ENCODE peak calls at places on chromosome 5, in four cellular contexts. C is fibroblast of pulmonary artery, E is cardiac muscle cell, O is foreskin fibroblast. X is an unnamed sample.

GRCh38 chr5:6554812-6555211 is 78.0 kb downstream of the NSUN2 start:
- DNase-seq in C (no peak), O (no peak), E (no peak), X (no peak)

GRCh38 chr5:3339798-3340115 is 255.9 kb upstream of the IRX1 start:
- DNase-seq in C (no peak), E (no peak), O (no peak), X (no peak)

GRCh38 chr5:37774912-37775483 is 64.8 kb downstream of the GDNF start:
- DNase-seq in E (no peak), O (peak), C (no peak), X (peak)

GRCh38 chr5:175696139-175696854 is 38.4 kb downstream of the HRH2 start:
- DNase-seq in C (peak), E (peak), O (no peak), X (no peak)

GRCh38 chr5:154386952-154387629 is 58.7 kb upstream of the SAP30L start:
- DNase-seq in E (no peak), O (no peak), C (no peak), X (no peak)

GRCh38 chr5:140225396-140225795 is 50.4 kb downstream of the CYSTM1 start:
- DNase-seq in O (peak), E (no peak), C (no peak), X (no peak)

GRCh38 chr5:174204914-174205313 is 159.4 kb downstream of the NSG2 start:
- DNase-seq in E (peak), C (no peak), O (no peak), X (no peak)

GRCh38 chr5:123490974-123491373 is 21.0 kb upstream of the CSNK1G3 start:
- DNase-seq in C (no peak), O (no peak), E (no peak), X (no peak)

GRCh38 chr5:141411575-141411974 is 1.2 kb upstream of the PCDHGA10 start:
- DNase-seq in E (no peak), C (no peak), O (no peak), X (no peak)

GRCh38 chr5:167378894-167379723 is 912.3 kb upstream of the WWC1 start:
- DNase-seq in E (no peak), C (no peak), O (no peak), X (no peak)

GRCh38 chr5:119512277-119512676 is 60.0 kb downstream of the HSD17B4 start:
- DNase-seq in O (no peak), E (no peak), C (no peak), X (no peak)

GRCh38 chr5:119515192-119515591 is 62.9 kb downstream of the HSD17B4 start:
- DNase-seq in C (peak), E (no peak), O (peak), X (peak)
- H3K4me3 ChIP-seq in C (no peak), E (no peak), O (no peak), X (no peak)

GRCh38 chr5:151665584-151665982 is 21.1 kb downstream of the SPARC start:
- DNase-seq in O (peak), C (no peak), E (no peak), X (no peak)

GRCh38 chr5:151670074-151670686 is 16.5 kb downstream of the SPARC start:
- DNase-seq in C (peak), E (no peak), O (peak), X (peak)

GRCh38 chr5:151664694-151665583 is 21.8 kb downstream of the SPARC start:
- DNase-seq in E (no peak), O (peak), C (peak), X (peak)

GRCh38 chr5:151663617-151664322 is 22.9 kb downstream of the SPARC start:
- DNase-seq in E (no peak), O (peak), C (peak), X (peak)

GRCh38 chr5:151667083-151667482 is 19.6 kb downstream of the SPARC start:
- DNase-seq in E (no peak), C (no peak), O (peak), X (no peak)
- TF ChIP-seq CTCF in E (no peak), C (no peak), O (no peak), X (no peak)

GRCh38 chr5:68266457-68266856 is 50.9 kb downstream of the PIK3R1 start:
- DNase-seq in E (no peak), C (peak), O (no peak), X (no peak)

GRCh38 chr5:68269820-68270219 is 54.3 kb downstream of the PIK3R1 start:
- DNase-seq in O (no peak), C (no peak), E (no peak), X (no peak)

GRCh38 chr5:68267044-68267443 is 51.5 kb downstream of the PIK3R1 start:
- DNase-seq in O (no peak), C (no peak), E (no peak), X (no peak)

GRCh38 chr5:68270576-68270975 is 55.0 kb downstream of the PIK3R1 start:
- DNase-seq in C (no peak), E (no peak), O (no peak), X (no peak)

GRCh38 chr5:68268363-68269130 is 53.0 kb downstream of the PIK3R1 start:
- DNase-seq in E (no peak), O (no peak), C (no peak), X (no peak)
- H3K4me3 ChIP-seq in E (no peak), O (no peak), C (no peak), X (no peak)

GRCh38 chr5:138542956-138543729 is at the start of gene ETF1:
- DNase-seq in E (peak), O (peak), C (peak), X (peak)

GRCh38 chr5:138544171-138545134 is 1.4 kb upstream of the ETF1 start:
- DNase-seq in C (peak), O (peak), E (no peak), X (peak)

GRCh38 chr5:138543730-138544104 is 681 bp upstream of the ETF1 start:
- DNase-seq in C (no peak), E (no peak), O (no peak), X (no peak)

GRCh38 chr5:138541511-138541910 is 1.5 kb downstream of the ETF1 start:
- DNase-seq in C (no peak), E (no peak), O (peak), X (no peak)

GRCh38 chr5:138542120-138542955 is 698 bp downstream of the ETF1 start:
- DNase-seq in O (peak), C (no peak), E (no peak), X (peak)
- TF ChIP-seq CTCF in O (no peak), C (no peak), E (no peak), X (no peak)

GRCh38 chr5:132414634-132415377 is 45.3 kb downstream of the SLC22A5 start:
- DNase-seq in C (peak), E (no peak), O (peak), X (peak)
- H3K4me3 ChIP-seq in C (no peak), E (no peak), O (no peak), X (no peak)

GRCh38 chr5:82799346-82800077 is 277.7 kb downstream of the TMEM167A start:
- DNase-seq in C (no peak), E (no peak), O (peak), X (no peak)
- TF ChIP-seq CTCF in C (peak), E (no peak), O (no peak), X (no peak)

GRCh38 chr5:35853652-35854051 is 3.0 kb upstream of the IL7R start:
- DNase-seq in E (no peak), C (no peak), O (no peak), X (no peak)
- H3K4me3 ChIP-seq in E (no peak), C (no peak), O (no peak), X (no peak)